ENCODE peak calls at places on chromosomes 2 and 18, in six cellular contexts. F is IMR-90, Y is neuronal stem cell, D is H1, I is mesenchymal stem cell, G is trophoblast cell. C is an unnamed sample.

GRCh38 chr2:238090887-238091286 is 9.3 kb upstream of the ESPNL start:
- DNase-seq in F (no peak), Y (no peak), D (no peak), I (no peak), G (no peak), C (no peak)

GRCh38 chr2:149885468-149885867 is 297.9 kb upstream of the MMADHC start:
- DNase-seq in F (no peak), Y (no peak), D (no peak), I (no peak), G (no peak), C (no peak)

GRCh38 chr2:219443697-219444023 is 9.0 kb downstream of the SPEG start:
- DNase-seq in F (no peak), Y (no peak), D (no peak), I (no peak), G (no peak), C (no peak)

GRCh38 chr18:1017227-1017626 is 112.6 kb downstream of the ADCYAP1 start:
- DNase-seq in F (no peak), Y (no peak), D (no peak), I (no peak), G (no peak), C (peak)

GRCh38 chr2:229927817-229928321 is 5.6 kb downstream of the FBXO36 start:
- DNase-seq in F (peak), Y (no peak), D (no peak), I (peak), G (no peak), C (no peak)

GRCh38 chr18:6109743-6110142 is 214.4 kb upstream of the TMEM200C start:
- DNase-seq in F (no peak), Y (no peak), D (no peak), I (no peak), G (no peak), C (no peak)

GRCh38 chr2:200765995-200766660 is 45.6 kb upstream of the BZW1 start:
- DNase-seq in F (peak), Y (no peak), D (no peak), I (no peak), G (no peak), C (no peak)

GRCh38 chr18:28167835-28168349 is 9.0 kb downstream of the CDH2 start:
- DNase-seq in F (no peak), Y (no peak), D (no peak), I (no peak), G (no peak), C (no peak)

GRCh38 chr18:8461544-8461943 is 147.7 kb upstream of the RAB12 start:
- DNase-seq in F (peak), Y (no peak), D (no peak), I (no peak), G (no peak), C (no peak)

GRCh38 chr18:25228410-25228809 is 123.6 kb downstream of the ZNF521 start:
- DNase-seq in F (no peak), Y (no peak), D (no peak), I (no peak), G (no peak), C (no peak)

GRCh38 chr2:31193066-31193396 is 24.3 kb downstream of the CAPN14 start:
- DNase-seq in F (no peak), Y (no peak), D (peak), I (no peak), G (no peak), C (peak)

GRCh38 chr2:69907216-69907615 is 7.7 kb upstream of the MXD1 start:
- DNase-seq in F (no peak), Y (no peak), D (no peak), I (no peak), G (no peak), C (no peak)

DNA sequence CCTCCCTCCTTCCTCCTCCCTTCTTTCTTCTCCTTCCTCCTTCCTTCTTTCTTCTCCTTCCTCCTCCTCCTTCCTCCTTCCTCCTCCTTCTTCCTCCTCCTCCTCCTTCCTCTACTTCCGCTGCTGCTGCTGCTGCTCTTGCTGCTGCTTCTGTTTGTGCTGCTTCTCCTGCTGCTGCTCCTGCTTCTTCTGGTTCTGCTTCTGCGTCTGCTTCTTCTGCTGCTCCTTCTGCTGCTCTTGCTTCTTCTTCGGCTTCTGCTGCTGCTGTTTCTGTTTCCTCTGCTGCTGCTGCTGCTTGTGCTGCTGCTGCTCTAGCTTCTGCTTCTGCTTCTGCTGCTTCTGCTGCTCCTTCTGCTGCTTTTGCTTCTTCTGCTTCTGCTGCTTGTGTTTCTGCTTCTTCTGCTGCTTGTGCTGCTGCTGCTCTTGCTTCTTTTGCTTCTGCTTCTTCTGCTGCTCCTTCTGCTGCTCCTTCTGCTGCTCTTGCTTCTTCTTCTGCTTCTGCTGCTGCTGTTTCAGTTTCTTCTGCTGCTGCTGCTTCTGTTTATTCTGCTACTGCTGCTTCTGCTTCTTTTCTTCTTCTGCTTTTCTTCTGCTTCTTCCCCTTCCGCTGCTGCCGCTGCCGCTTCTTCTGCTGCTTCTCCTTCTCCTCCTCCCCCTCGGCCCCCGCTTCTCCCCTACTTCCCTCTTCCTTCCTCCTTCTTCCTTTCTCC is 8.6 kb downstream of the SNRNP27 start:
- DNase-seq in F (no peak), Y (no peak), D (no peak), I (no peak), G (no peak), C (no peak)
- H3K23ac ChIP-seq in F (no peak), Y (no peak), D (no peak), I (no peak), G (no peak), C (no peak)

GRCh38 chr2:169636440-169637097 is 52.4 kb downstream of the PPIG start:
- DNase-seq in F (no peak), Y (no peak), D (no peak), I (no peak), G (no peak), C (no peak)

GRCh38 chr2:169640104-169640503 is 54.1 kb downstream of the CFAP210 start:
- DNase-seq in F (no peak), Y (no peak), D (no peak), I (no peak), G (no peak), C (no peak)

GRCh38 chr2:169641464-169641863 is 52.7 kb downstream of the CFAP210 start:
- DNase-seq in F (peak), Y (no peak), D (no peak), I (no peak), G (no peak), C (no peak)

GRCh38 chr2:169637620-169638019 is 53.5 kb downstream of the PPIG start:
- DNase-seq in F (peak), Y (no peak), D (no peak), I (peak), G (peak), C (peak)
- H3K4me3 ChIP-seq in F (no peak), Y (no peak), D (no peak), I (no peak), G (no peak), C (no peak)

GRCh38 chr2:70085711-70086277 is 1.5 kb upstream of the PCBP1 start:
- DNase-seq in F (no peak), Y (no peak), D (peak), I (no peak), G (no peak), C (peak)
- H3K23ac ChIP-seq in F (peak), Y (peak), D (no peak), I (no peak), G (no peak), C (peak)

GRCh38 chr2:69631402-69631801 is 12.1 kb downstream of the AAK1 start:
- DNase-seq in F (no peak), Y (no peak), D (no peak), I (no peak), G (no peak), C (no peak)
- H3K4me3 ChIP-seq in F (no peak), Y (no peak), D (no peak), I (no peak), G (no peak), C (no peak)

DNA sequence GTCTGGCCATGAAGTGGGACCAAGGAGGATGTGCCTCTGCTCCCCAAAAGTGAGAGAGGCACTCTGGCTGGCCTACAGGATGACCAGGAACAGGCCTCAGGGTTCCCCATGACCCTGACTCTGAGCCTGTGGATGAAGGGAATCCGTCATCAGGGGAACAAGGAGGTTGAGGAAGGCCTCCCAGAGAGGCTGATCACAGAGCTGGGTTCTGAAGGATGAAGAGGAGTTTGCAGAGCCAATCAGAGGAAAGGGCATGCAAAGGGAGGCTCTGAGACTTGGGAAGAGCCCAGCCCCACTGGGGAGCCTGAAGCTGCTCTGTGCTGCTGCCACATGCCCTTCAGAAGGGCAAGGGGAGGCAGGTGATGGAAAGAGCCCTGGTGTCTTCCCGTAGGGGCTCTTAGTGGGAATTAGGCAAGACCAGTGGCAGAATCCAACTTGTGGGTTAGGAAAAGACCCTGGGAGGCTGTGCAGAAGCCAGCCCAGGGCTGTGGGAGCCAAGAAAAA is 141.3 kb upstream of the ID2 start:
- DNase-seq in F (no peak), Y (no peak), D (no peak), I (no peak), G (no peak), C (no peak)
- H3K23ac ChIP-seq in F (no peak), Y (no peak), D (no peak), I (no peak), G (no peak), C (no peak)

GRCh38 chr2:49973917-49974368 is 819.6 kb upstream of the FSHR start:
- DNase-seq in F (no peak), Y (peak), D (peak), I (peak), G (no peak), C (peak)
- H3K4me3 ChIP-seq in F (no peak), Y (peak), D (peak), I (peak), G (no peak), C (no peak)

GRCh38 chr2:69914235-69915049 is 467 bp upstream of the MXD1 start:
- DNase-seq in F (peak), Y (peak), D (peak), I (peak), G (peak), C (peak)

GRCh38 chr2:69918391-69918790 is 3.5 kb downstream of the MXD1 start:
- DNase-seq in F (no peak), Y (no peak), D (no peak), I (no peak), G (no peak), C (no peak)

GRCh38 chr2:69916151-69916550 is 1.2 kb downstream of the MXD1 start:
- DNase-seq in F (peak), Y (no peak), D (no peak), I (no peak), G (no peak), C (no peak)

GRCh38 chr2:69915050-69915945 is at the start of gene MXD1:
- DNase-seq in F (no peak), Y (no peak), D (no peak), I (peak), G (no peak), C (no peak)

DNA sequence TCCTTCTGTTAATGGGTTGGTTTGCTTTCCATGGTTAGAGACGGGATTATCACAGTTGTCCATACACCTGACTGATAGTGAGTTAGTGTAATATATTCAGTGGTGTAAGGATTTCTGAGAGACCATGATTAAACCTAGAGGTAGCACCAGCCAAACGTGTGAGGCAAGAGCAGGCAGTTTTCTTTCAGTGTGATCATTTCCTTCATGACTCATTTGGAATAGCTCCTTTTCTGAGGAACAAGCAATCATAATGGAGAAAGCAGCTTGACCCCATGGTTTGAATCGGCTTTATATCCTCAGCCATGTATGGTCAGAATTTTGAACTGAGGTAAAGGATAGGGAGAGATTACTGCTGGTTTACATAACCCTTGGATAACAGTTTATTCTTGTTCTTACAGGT is 2.9 kb downstream of the MXD1 start:
- DNase-seq in F (peak), Y (no peak), D (no peak), I (peak), G (no peak), C (no peak)
- H3K23ac ChIP-seq in F (peak), Y (no peak), D (no peak), I (no peak), G (no peak), C (no peak)

DNA sequence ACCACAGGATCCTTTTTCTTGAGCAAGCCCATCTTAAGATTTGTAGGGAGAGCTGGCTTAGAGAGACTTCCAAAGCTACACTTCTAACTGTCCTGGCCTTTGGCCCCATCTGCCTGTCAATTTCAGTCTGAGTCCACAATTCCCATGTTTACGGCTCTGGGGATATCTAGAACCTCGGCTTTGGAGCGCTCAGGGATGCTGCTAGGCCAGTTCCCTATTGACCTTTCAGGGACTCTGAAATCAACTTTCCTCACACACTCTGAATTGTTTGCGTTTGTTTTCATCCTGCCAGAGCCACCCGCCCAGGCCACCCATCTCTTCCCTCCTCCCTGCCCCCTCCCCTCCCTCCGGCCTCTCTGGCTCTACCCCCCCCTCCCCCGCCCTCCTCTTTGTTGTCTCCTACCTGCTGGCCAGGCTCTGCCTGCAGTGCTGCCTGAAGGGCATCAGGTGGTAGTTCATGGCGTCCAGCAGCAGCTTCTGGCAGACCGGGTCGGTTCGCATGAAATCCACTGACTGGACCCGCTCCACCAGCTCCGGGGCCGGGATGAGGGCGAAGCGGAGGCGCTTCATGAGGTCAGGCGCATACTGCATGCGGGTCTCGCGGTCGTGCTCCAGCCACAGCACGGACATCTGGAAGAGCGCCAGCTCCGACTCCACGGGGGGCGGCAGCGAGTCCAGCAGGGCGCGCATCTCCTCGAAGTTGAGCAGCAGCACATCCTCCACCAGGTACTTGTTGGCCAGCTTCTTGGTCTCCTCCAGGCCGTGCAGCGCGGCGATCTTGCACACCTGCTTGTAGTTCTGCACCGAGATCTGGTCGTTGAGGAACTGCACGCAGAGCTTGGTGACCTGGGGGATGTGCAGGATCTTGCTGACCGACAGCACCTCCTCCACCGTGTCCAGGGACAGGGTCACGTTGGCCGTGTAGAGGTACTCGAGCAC is 3.3 kb downstream of the KLHL14 start:
- DNase-seq in F (no peak), Y (no peak), D (peak), I (peak), G (peak), C (peak)
- H3K4me3 ChIP-seq in F (no peak), Y (peak), D (peak), I (no peak), G (no peak), C (no peak)

GRCh38 chr18:3481696-3482210 is 31.8 kb downstream of the TGIF1 start:
- DNase-seq in F (peak), Y (no peak), D (peak), I (peak), G (peak), C (peak)

GRCh38 chr18:3482258-3482657 is 32.3 kb downstream of the TGIF1 start:
- DNase-seq in F (no peak), Y (no peak), D (no peak), I (no peak), G (no peak), C (no peak)

GRCh38 chr18:3480827-3481226 is 30.9 kb downstream of the TGIF1 start:
- DNase-seq in F (no peak), Y (no peak), D (no peak), I (no peak), G (no peak), C (no peak)

GRCh38 chr18:3479978-3480377 is 30.0 kb downstream of the TGIF1 start:
- DNase-seq in F (no peak), Y (no peak), D (no peak), I (no peak), G (no peak), C (no peak)

DNA sequence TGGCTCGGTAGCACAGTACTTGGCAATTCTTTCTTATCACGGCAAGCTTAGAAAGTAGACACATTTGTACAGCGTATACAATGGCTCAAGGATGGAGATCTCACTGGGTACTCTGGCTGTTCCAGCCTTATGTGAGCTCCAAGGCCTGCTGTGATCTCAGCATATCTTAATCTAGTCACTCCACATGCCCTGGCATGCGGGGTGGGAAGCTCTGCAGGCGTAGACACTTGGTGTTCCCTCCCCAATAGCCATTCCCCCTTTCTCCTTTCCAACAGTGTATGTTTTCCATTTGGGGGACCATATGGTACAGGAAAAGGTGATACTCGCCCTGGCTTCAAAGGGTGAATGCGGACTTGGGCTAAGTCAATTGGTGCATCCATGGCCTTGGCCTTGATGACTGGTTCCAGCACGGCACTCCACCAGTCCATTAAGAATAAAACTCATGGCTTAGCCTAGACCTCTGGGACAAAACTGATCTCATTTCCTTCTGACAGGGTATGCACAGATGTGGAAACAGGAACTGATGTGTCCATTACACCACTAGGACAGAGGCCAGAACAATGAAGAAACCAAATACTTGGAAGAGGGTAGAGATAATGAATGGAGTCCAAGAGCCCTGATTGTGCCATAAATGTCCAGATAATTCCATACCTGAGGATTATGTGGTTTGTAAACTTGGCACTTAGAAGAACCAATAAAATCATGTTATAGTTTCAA is 28.4 kb downstream of the TGIF1 start:
- DNase-seq in F (no peak), Y (no peak), D (no peak), I (no peak), G (no peak), C (no peak)
- H3K23ac ChIP-seq in F (no peak), Y (no peak), D (no peak), I (no peak), G (no peak), C (no peak)

C was measured in mesendoderm.